ENCODE peak calls at places on chromosomes 6 and 20, in six cellular contexts. A, S, X, K, C and G are unnamed samples. For H3K4me1, the result is how much of the 10 kb centered on the place peaks cover.

GRCh38 chr6:6004147-6004995 is 2.4 kb downstream of the NRN1 start:
- DNase-seq in S (no peak), X (no peak), C (peak), A (no peak), K (no peak), G (peak)

GRCh38 chr6:73074175-73074574 is 151.1 kb downstream of the KHDC1L start:
- DNase-seq in C (no peak), S (peak), X (no peak), K (no peak), A (peak), G (no peak)

GRCh38 chr20:13990465-13990864 is at the start of gene SEL1L2:
- DNase-seq in A (no peak), C (peak), X (no peak), S (no peak), K (no peak), G (no peak)

GRCh38 chr20:36385503-36385902 is 79.4 kb downstream of the DLGAP4 start:
- DNase-seq in X (no peak), C (no peak), K (no peak), A (no peak), S (no peak), G (no peak)

GRCh38 chr6:149636116-149636515 is 12.4 kb downstream of the KATNA1 start:
- DNase-seq in X (no peak), C (peak), K (no peak), S (peak), A (no peak), G (no peak)

GRCh38 chr6:14273196-14273595 is 155.6 kb downstream of the CD83 start:
- DNase-seq in A (no peak), S (no peak), K (no peak), C (peak), X (no peak), G (no peak)

GRCh38 chr6:87093651-87094050 is 1.3 kb downstream of the CGA start:
- DNase-seq in X (no peak), S (peak), A (no peak), K (no peak), C (no peak), G (no peak)

GRCh38 chr6:67431076-67431475 is 1204.0 kb upstream of the ADGRB3 start:
- DNase-seq in C (no peak), K (no peak), A (no peak), S (no peak), X (no peak), G (no peak)

GRCh38 chr6:21593412-21593926 is at the start of gene SOX4:
- DNase-seq in C (peak), K (peak), S (peak), A (peak), X (peak), G (peak)

GRCh38 chr20:18853946-18854646 is 40.5 kb downstream of the SCP2D1 start:
- DNase-seq in A (peak), K (no peak), C (no peak), X (no peak), S (no peak), G (no peak)

GRCh38 chr6:46501136-46502089 is 10.2 kb upstream of the RCAN2 start:
- DNase-seq in A (peak), X (no peak), C (no peak), K (no peak), S (no peak), G (no peak)

GRCh38 chr6:154537486-154537885 is 27.0 kb upstream of the CNKSR3 start:
- DNase-seq in S (no peak), A (no peak), K (no peak), C (peak), X (no peak), G (no peak)

GRCh38 chr20:44235702-44236101 is 11.4 kb upstream of the GDAP1L1 start:
- DNase-seq in K (no peak), S (no peak), C (no peak), A (no peak), X (no peak), G (no peak)

GRCh38 chr6:50952092-50952932 is 133.6 kb downstream of the TFAP2B start:
- DNase-seq in C (peak), S (no peak), X (no peak), A (peak), K (no peak), G (no peak)

GRCh38 chr6:160513836-160514235 is 150.2 kb downstream of the LPA start:
- DNase-seq in S (no peak), K (no peak), A (no peak), X (no peak), C (peak), G (no peak)

GRCh38 chr20:50292324-50293243 is 102.0 kb downstream of the CEBPB start:
- DNase-seq in C (peak), X (peak), A (no peak), K (peak), S (peak), G (peak)

GRCh38 chr6:112269165-112269564 is 14.8 kb upstream of the LAMA4 start:
- DNase-seq in C (peak), K (no peak), S (peak), A (no peak), X (no peak), G (no peak)

GRCh38 chr20:37517371-37517748 is 3.7 kb upstream of the NNAT start:
- DNase-seq in S (no peak), A (no peak), K (no peak), X (no peak), C (no peak), G (no peak)

GRCh38 chr20:37518059-37518458 is 3.0 kb upstream of the NNAT start:
- DNase-seq in X (no peak), K (peak), A (no peak), C (no peak), S (no peak), G (no peak)

GRCh38 chr20:37516697-37517370 is 4.2 kb upstream of the NNAT start:
- DNase-seq in C (no peak), S (peak), X (no peak), A (no peak), K (peak), G (peak)

GRCh38 chr20:37513764-37514359 is 7.2 kb upstream of the NNAT start:
- DNase-seq in X (no peak), C (no peak), S (no peak), K (no peak), A (no peak), G (no peak)

GRCh38 chr20:37515876-37516275 is 5.2 kb upstream of the NNAT start:
- DNase-seq in X (no peak), A (no peak), S (no peak), K (no peak), C (no peak), G (no peak)
- H3K4me1 ChIP-seq in X (half or more), A (under half), S (under half), K (under half), C (under half), G (under half)

GRCh38 chr6:89281779-89282246 is 33.3 kb downstream of the GABRR2 start:
- DNase-seq in X (no peak), C (peak), A (no peak), K (peak), S (peak), G (no peak)
- TF ChIP-seq CTCF in X (peak), C (peak), A (peak), K (no peak), S (peak), G (peak)

DNA sequence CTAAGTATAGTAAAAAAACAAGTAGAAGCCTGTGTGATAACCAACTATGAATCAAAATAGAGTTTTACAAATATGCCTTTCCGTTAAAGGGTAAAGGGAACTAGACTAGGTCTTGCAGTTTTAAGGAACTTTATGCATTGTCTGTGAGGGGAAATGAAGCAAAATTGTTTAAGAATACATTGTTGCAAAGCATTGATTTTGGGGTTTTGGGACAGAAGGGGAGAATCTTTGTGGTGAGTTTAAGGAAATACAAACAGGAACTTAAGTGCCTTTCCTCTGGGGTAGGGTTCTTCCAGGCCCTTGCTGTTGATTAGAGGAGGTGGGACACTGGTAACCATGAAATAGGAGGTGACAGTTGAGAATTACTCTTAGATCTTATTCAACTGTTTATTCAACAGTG is 4.6 kb downstream of the MAPK14 start:
- DNase-seq in C (no peak), K (no peak), S (no peak), X (no peak), A (no peak), G (no peak)
- H3K4me1 ChIP-seq in C (under half), K (half or more), S (under half), X (half or more), A (under half), G (half or more)

GRCh38 chr6:25469797-25470388 is 182.1 kb upstream of the SCGN start:
- DNase-seq in S (no peak), X (no peak), K (no peak), A (no peak), C (no peak), G (no peak)

GRCh38 chr6:25473447-25473846 is 178.6 kb upstream of the SCGN start:
- DNase-seq in K (no peak), X (no peak), C (no peak), S (no peak), A (no peak), G (no peak)

GRCh38 chr6:25468881-25469280 is 183.1 kb upstream of the SCGN start:
- DNase-seq in K (no peak), S (no peak), X (no peak), C (no peak), A (no peak), G (no peak)

GRCh38 chr6:25476126-25476525 is 175.9 kb upstream of the SCGN start:
- DNase-seq in C (no peak), X (no peak), A (peak), K (no peak), S (peak), G (no peak)

GRCh38 chr6:25472314-25472713 is 179.7 kb upstream of the SCGN start:
- DNase-seq in A (no peak), C (peak), S (no peak), X (no peak), K (no peak), G (no peak)
- TF ChIP-seq CTCF in A (peak), C (no peak), S (peak), X (peak), K (no peak), G (no peak)